ENCODE peak calls at places on chromosomes 7 and 10, in eight cellular contexts. B is amygdala; A is activated CD4-positive, alpha-beta T cell treated with anti-CD3 and anti-CD28 coated beads for 48 hours; J is mesendoderm; Q is BJ; V is brain microvascular endothelial cell; N is C1 segment of cervical spinal cord; P is upper lobe of left lung. U is an unnamed sample.

GRCh38 chr10:125141150-125141859 is 19.1 kb downstream of the CTBP2 start:
- DNase-seq in B (no peak), A (no peak), J (no peak), Q (no peak), V (no peak), N (no peak), P (no peak), U (no peak)

GRCh38 chr7:47817922-47818321 is 130.3 kb downstream of the PKD1L1 start:
- DNase-seq in B (no peak), A (no peak), J (no peak), Q (no peak), V (no peak), N (no peak), P (no peak), U (no peak)

GRCh38 chr7:7201583-7202374 is 19.4 kb downstream of the C1GALT1 start:
- DNase-seq in B (no peak), A (peak; percentile 42), J (peak; percentile 93), Q (no peak), V (no peak), N (no peak), P (no peak), U (no peak)

GRCh38 chr7:143331179-143331825 is 15.4 kb downstream of the CLCN1 start:
- DNase-seq in B (no peak), A (no peak), J (no peak), Q (peak; percentile 72), V (peak; percentile 88), N (no peak), P (no peak), U (peak; percentile 21)

GRCh38 chr7:15747187-15748111 is 61.0 kb upstream of the MEOX2 start:
- DNase-seq in B (no peak), A (no peak), J (no peak), Q (no peak), V (no peak), N (no peak), P (no peak), U (no peak)

GRCh38 chr10:80664071-80664680 is 126.5 kb downstream of the SH2D4B start:
- DNase-seq in B (peak; percentile 56), A (peak; percentile 76), J (peak; percentile 91), Q (no peak), V (peak; percentile 69), N (no peak), P (no peak), U (peak; percentile 85)

GRCh38 chr10:93006435-93007039 is 54.1 kb upstream of the CYP26C1 start:
- DNase-seq in B (no peak), A (no peak), J (peak; percentile 62), Q (no peak), V (peak; percentile 45), N (no peak), P (no peak), U (no peak)

GRCh38 chr10:57844387-57844998 is 423.2 kb downstream of the IPMK start:
- DNase-seq in B (no peak), A (no peak), J (no peak), Q (no peak), V (no peak), N (no peak), P (no peak), U (no peak)

GRCh38 chr7:141042222-141043193 is 27.8 kb upstream of the MRPS33 start:
- DNase-seq in B (no peak), A (no peak), J (no peak), Q (no peak), V (no peak), N (no peak), P (no peak), U (no peak)

GRCh38 chr7:34225193-34225592 is 319.9 kb downstream of the BMPER start:
- DNase-seq in B (no peak), A (no peak), J (peak; percentile 61), Q (no peak), V (no peak), N (no peak), P (no peak), U (no peak)

GRCh38 chr10:12638103-12638502 is 288.8 kb downstream of the CAMK1D start:
- DNase-seq in B (no peak), A (peak; percentile 43), J (peak; percentile 15), Q (no peak), V (no peak), N (no peak), P (no peak), U (no peak)

GRCh38 chr10:12945709-12946359 is 55.7 kb downstream of the CCDC3 start:
- DNase-seq in B (no peak), A (no peak), J (no peak), Q (no peak), V (peak; percentile 90), N (no peak), P (no peak), U (no peak)

GRCh38 chr7:66837007-66837406 is 84.0 kb upstream of the TMEM248 start:
- DNase-seq in B (no peak), A (peak; percentile 76), J (peak; percentile 85), Q (no peak), V (peak; percentile 37), N (no peak), P (no peak), U (no peak)

GRCh38 chr7:73612598-73613269 is 11.6 kb downstream of the MLXIPL start:
- DNase-seq in B (no peak), A (no peak), J (peak; percentile 96), Q (no peak), V (peak; percentile 25), N (no peak), P (no peak), U (no peak)

GRCh38 chr7:133021196-133021595 is 60.7 kb downstream of the CHCHD3 start:
- DNase-seq in B (no peak), A (no peak), J (peak; percentile 52), Q (no peak), V (peak; percentile 7), N (no peak), P (no peak), U (no peak)

GRCh38 chr10:921471-922414 is 9.8 kb downstream of the LARP4B start:
- DNase-seq in B (no peak), A (no peak), J (no peak), Q (peak; percentile 37), V (peak; percentile 50), N (no peak), P (no peak), U (no peak)

GRCh38 chr10:107969936-107970335 is 805.4 kb upstream of the SORCS1 start:
- DNase-seq in B (no peak), A (no peak), J (no peak), Q (no peak), V (no peak), N (no peak), P (no peak), U (no peak)

GRCh38 chr10:125656523-125656922 is 26.4 kb downstream of the TEX36 start:
- DNase-seq in B (no peak), A (no peak), J (no peak), Q (no peak), V (no peak), N (no peak), P (no peak), U (no peak)

GRCh38 chr7:137337902-137338301 is 5.6 kb downstream of the PTN start:
- DNase-seq in B (no peak), A (no peak), J (peak; percentile 70), Q (no peak), V (no peak), N (no peak), P (no peak), U (no peak)

GRCh38 chr10:33157108-33157507 is 177.4 kb downstream of the NRP1 start:
- DNase-seq in B (no peak), A (no peak), J (peak; percentile 58), Q (no peak), V (peak; percentile 67), N (no peak), P (no peak), U (no peak)

GRCh38 chr10:48996-49395 is at the start of gene TUBB8:
- DNase-seq in B (no peak), A (no peak), J (no peak), Q (no peak), V (no peak), N (no peak), P (peak; percentile 74), U (no peak)

GRCh38 chr10:90871279-90871760 is 454 bp upstream of the RPP30 start:
- DNase-seq in B (peak; percentile 22), A (peak; percentile 57), J (peak; percentile 97), Q (no peak), V (peak; percentile 83), N (peak; percentile 74), P (no peak), U (no peak)

GRCh38 chr10:77556990-77557601 is 80.5 kb downstream of the KCNMA1 start:
- DNase-seq in B (no peak), A (no peak), J (no peak), Q (no peak), V (no peak), N (no peak), P (no peak), U (no peak)

GRCh38 chr10:77501152-77501845 is 136.3 kb downstream of the KCNMA1 start:
- DNase-seq in B (peak; percentile 28), A (no peak), J (no peak), Q (peak; percentile 54), V (peak; percentile 90), N (no peak), P (no peak), U (no peak)

GRCh38 chr7:14377646-14378266 is 388.3 kb upstream of the ETV1 start:
- DNase-seq in B (no peak), A (no peak), J (no peak), Q (no peak), V (peak; percentile 63), N (no peak), P (no peak), U (no peak)

GRCh38 chr7:13016633-13017324 is 329.3 kb downstream of the ARL4A start:
- DNase-seq in B (no peak), A (no peak), J (peak; percentile 11), Q (no peak), V (no peak), N (no peak), P (no peak), U (no peak)

GRCh38 chr7:129925416-129926002 is 27.3 kb downstream of the UBE2H start:
- DNase-seq in B (no peak), A (no peak), J (no peak), Q (no peak), V (peak; percentile 40), N (no peak), P (no peak), U (no peak)